ENCODE peak calls at places on chromosome 13, in five cellular contexts. X, L, H, Q and T are unnamed samples.
A peak's percentile ranks its signal among the peaks of the same experiment; 100 is the strongest.

GRCh38 chr13:106696140-106696539 is 128.2 kb upstream of the ARGLU1 start:
- DNase-seq in H (no peak), L (no peak), Q (no peak), X (no peak), T (no peak)

GRCh38 chr13:59793107-59793506 is 370.6 kb downstream of the DIAPH3 start:
- DNase-seq in H (no peak), X (no peak), Q (no peak), L (no peak), T (no peak)

GRCh38 chr13:94351292-94352000 is 128.0 kb downstream of the DCT start:
- DNase-seq in L (peak; percentile 71), X (no peak), H (no peak), Q (no peak), T (no peak)

GRCh38 chr13:110017379-110017778 is 231.0 kb upstream of the IRS2 start:
- DNase-seq in L (peak; percentile 97), X (no peak), H (no peak), Q (no peak), T (no peak)

GRCh38 chr13:99980201-99981114 is 1.1 kb upstream of the ZIC2 start:
- DNase-seq in H (peak; percentile 65), X (peak; percentile 17), Q (peak; percentile 83), L (peak; percentile 67), T (no peak)

GRCh38 chr13:41780736-41781708 is 179.9 kb downstream of the VWA8 start:
- DNase-seq in Q (no peak), H (no peak), X (no peak), L (peak; percentile 89), T (no peak)

GRCh38 chr13:112647256-112647655 is 42.6 kb upstream of the ATP11A start:
- DNase-seq in Q (no peak), X (no peak), H (no peak), L (no peak), T (no peak)

GRCh38 chr13:49315756-49316481 is 68.2 kb downstream of the CDADC1 start:
- DNase-seq in H (no peak), L (no peak), X (no peak), Q (no peak), T (no peak)

GRCh38 chr13:33251131-33251629 is 34.4 kb downstream of the STARD13 start:
- DNase-seq in H (no peak), Q (no peak), L (peak; percentile 99), X (no peak), T (no peak)

GRCh38 chr13:97724450-97724849 is 229.0 kb upstream of the IPO5 start:
- DNase-seq in X (no peak), H (no peak), Q (no peak), L (no peak), T (no peak)